ENCODE peak calls at places on chromosomes 5 and 9, in six cellular contexts. Z is mesenchymal stem cell, N is neuronal stem cell, S is IMR-90, C is H9, M is H1. U is an unnamed sample. For H3K27me3, the result is how much of the 10 kb centered on the place peaks cover.

GRCh38 chr9:81595887-81596558 is 93.3 kb downstream of the TLE1 start:
- DNase-seq in Z (no peak), N (no peak), S (no peak), C (peak), M (peak), U (no peak)

GRCh38 chr9:133948138-133948537 is 44.0 kb downstream of the VAV2 start:
- DNase-seq in Z (no peak), N (no peak), S (no peak), C (no peak), M (no peak), U (no peak)

GRCh38 chr9:127155314-127155713 is 32.9 kb upstream of the ANGPTL2 start:
- DNase-seq in Z (no peak), N (no peak), S (no peak), C (peak), M (no peak), U (no peak)

GRCh38 chr5:177552839-177553455 is 1.4 kb downstream of the FAM193B start:
- DNase-seq in Z (peak), N (no peak), S (no peak), C (no peak), M (no peak), U (no peak)

GRCh38 chr9:38142201-38142600 is 73.2 kb upstream of the SHB start:
- DNase-seq in Z (peak), N (no peak), S (peak), C (no peak), M (no peak), U (no peak)

GRCh38 chr5:120538644-120539043 is 74.5 kb downstream of the PRR16 start:
- DNase-seq in Z (peak), N (no peak), S (peak), C (no peak), M (no peak), U (no peak)

GRCh38 chr9:75071530-75072122 is 16.3 kb downstream of the NMRK1 start:
- DNase-seq in Z (no peak), N (no peak), S (no peak), C (peak), M (no peak), U (peak)

GRCh38 chr9:90847971-90848370 is 46.4 kb downstream of the SYK start:
- DNase-seq in Z (no peak), N (no peak), S (no peak), C (no peak), M (no peak), U (no peak)

GRCh38 chr5:9194509-9194908 is 351.4 kb downstream of the SEMA5A start:
- DNase-seq in Z (no peak), N (no peak), S (peak), C (no peak), M (no peak), U (no peak)

GRCh38 chr5:180157866-180158265 is 51.1 kb downstream of the RASGEF1C start:
- DNase-seq in Z (no peak), N (no peak), S (no peak), C (no peak), M (no peak), U (no peak)

GRCh38 chr9:7316458-7316795 is 483.2 kb downstream of the DMAC1 start:
- DNase-seq in Z (no peak), N (no peak), S (no peak), C (no peak), M (no peak), U (no peak)

GRCh38 chr9:108636023-108636422 is 219.8 kb downstream of the ACTL7B start:
- DNase-seq in Z (no peak), N (no peak), S (no peak), C (peak), M (no peak), U (no peak)

GRCh38 chr9:106716820-106717219 is 146.1 kb upstream of the ZNF462 start:
- DNase-seq in Z (no peak), N (no peak), S (peak), C (no peak), M (no peak), U (no peak)

GRCh38 chr9:123390337-123391135 is 34.5 kb downstream of the CRB2 start:
- DNase-seq in Z (no peak), N (no peak), S (no peak), C (no peak), M (no peak), U (no peak)

GRCh38 chr5:154577449-154577848 is 99.4 kb upstream of the HAND1 start:
- DNase-seq in Z (no peak), N (no peak), S (no peak), C (no peak), M (no peak), U (no peak)

GRCh38 chr5:143613329-143613728 is 198.6 kb upstream of the HMHB1 start:
- DNase-seq in Z (no peak), N (no peak), S (no peak), C (no peak), M (no peak), U (no peak)

GRCh38 chr5:16245249-16245648 is 65.7 kb upstream of the MARCHF11 start:
- DNase-seq in Z (no peak), N (no peak), S (no peak), C (no peak), M (no peak), U (no peak)

GRCh38 chr5:150166193-150167162 is at the start of gene CDX1:
- DNase-seq in Z (no peak), N (no peak), S (no peak), C (peak), M (no peak), U (no peak)

GRCh38 chr5:98314262-98314661 is 459.2 kb upstream of the RGMB start:
- DNase-seq in Z (peak), N (no peak), S (peak), C (no peak), M (no peak), U (peak)

GRCh38 chr5:72412283-72413055 is 92.3 kb downstream of the PTCD2 start:
- DNase-seq in Z (no peak), N (no peak), S (peak), C (no peak), M (no peak), U (no peak)

GRCh38 chr5:143534764-143535159 is 131.3 kb upstream of the NR3C1 start:
- DNase-seq in Z (no peak), N (no peak), S (no peak), C (no peak), M (no peak), U (no peak)

GRCh38 chr9:77516781-77517180 is 131.3 kb downstream of the GNA14 start:
- DNase-seq in Z (no peak), N (no peak), S (no peak), C (no peak), M (no peak), U (no peak)

GRCh38 chr5:66223637-66224036 is 79.5 kb downstream of the SREK1 start:
- DNase-seq in Z (no peak), N (no peak), S (no peak), C (no peak), M (no peak), U (peak)

GRCh38 chr5:149959406-149960236 is 937 bp upstream of the SLC26A2 start:
- DNase-seq in Z (peak), N (no peak), S (peak), C (peak), M (no peak), U (no peak)

GRCh38 chr5:150144211-150144801 is 11.3 kb downstream of the PDGFRB start:
- DNase-seq in Z (peak), N (no peak), S (peak), C (no peak), M (no peak), U (no peak)

GRCh38 chr5:1788828-1789227 is 10.8 kb downstream of the MRPL36 start:
- DNase-seq in Z (no peak), N (no peak), S (no peak), C (no peak), M (no peak), U (no peak)

GRCh38 chr5:164336906-164337305 is 831.5 kb downstream of the MAT2B start:
- DNase-seq in Z (peak), N (no peak), S (peak), C (no peak), M (no peak), U (no peak)
- H2AFZ ChIP-seq in Z (no peak), N (no peak), S (no peak), C (no peak), M (no peak), U (no peak)

GRCh38 chr9:27634879-27635278 is 61.6 kb upstream of the C9orf72 start:
- DNase-seq in Z (no peak), N (no peak), S (no peak), C (no peak), M (no peak), U (no peak)
- H3K18ac ChIP-seq in Z (no peak), N (no peak), S (no peak), C (no peak), M (no peak), U (no peak)

GRCh38 chr9:8859416-8859815 is 1059.8 kb upstream of the DMAC1 start:
- DNase-seq in Z (no peak), N (no peak), S (no peak), C (no peak), M (no peak), U (no peak)
- H3K27me3 ChIP-seq in Z (under half), N (under half), S (under half), C (under half), M (under half), U (under half)

DNA sequence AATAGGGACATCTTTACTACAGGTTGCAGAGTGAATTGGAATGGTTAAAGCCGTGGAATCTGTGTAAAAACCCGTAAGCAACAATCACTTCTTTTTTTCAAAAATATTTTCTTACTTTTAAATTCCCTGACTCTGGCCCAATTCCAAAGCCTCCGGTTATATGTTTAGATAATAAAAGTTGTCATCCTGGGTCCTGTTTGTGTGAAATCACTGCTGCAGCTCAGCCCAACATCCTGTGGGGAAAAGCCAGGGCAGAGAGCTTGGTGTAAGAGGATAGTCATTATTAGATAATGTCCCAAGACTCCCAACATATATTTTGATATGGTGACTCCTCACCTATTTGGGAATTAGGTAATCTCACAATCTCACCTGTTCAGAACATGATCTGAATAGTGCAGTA is 586.0 kb upstream of the BRINP1 start:
- DNase-seq in Z (no peak), N (no peak), S (peak), C (no peak), M (no peak), U (no peak)
- H2AFZ ChIP-seq in Z (no peak), N (no peak), S (no peak), C (no peak), M (no peak), U (no peak)

GRCh38 chr9:136821333-136822031 is 13.7 kb downstream of the RABL6 start:
- DNase-seq in Z (peak), N (no peak), S (no peak), C (no peak), M (no peak), U (no peak)
- H3K18ac ChIP-seq in Z (peak), N (peak), S (no peak), C (no peak), M (peak), U (peak)

DNA sequence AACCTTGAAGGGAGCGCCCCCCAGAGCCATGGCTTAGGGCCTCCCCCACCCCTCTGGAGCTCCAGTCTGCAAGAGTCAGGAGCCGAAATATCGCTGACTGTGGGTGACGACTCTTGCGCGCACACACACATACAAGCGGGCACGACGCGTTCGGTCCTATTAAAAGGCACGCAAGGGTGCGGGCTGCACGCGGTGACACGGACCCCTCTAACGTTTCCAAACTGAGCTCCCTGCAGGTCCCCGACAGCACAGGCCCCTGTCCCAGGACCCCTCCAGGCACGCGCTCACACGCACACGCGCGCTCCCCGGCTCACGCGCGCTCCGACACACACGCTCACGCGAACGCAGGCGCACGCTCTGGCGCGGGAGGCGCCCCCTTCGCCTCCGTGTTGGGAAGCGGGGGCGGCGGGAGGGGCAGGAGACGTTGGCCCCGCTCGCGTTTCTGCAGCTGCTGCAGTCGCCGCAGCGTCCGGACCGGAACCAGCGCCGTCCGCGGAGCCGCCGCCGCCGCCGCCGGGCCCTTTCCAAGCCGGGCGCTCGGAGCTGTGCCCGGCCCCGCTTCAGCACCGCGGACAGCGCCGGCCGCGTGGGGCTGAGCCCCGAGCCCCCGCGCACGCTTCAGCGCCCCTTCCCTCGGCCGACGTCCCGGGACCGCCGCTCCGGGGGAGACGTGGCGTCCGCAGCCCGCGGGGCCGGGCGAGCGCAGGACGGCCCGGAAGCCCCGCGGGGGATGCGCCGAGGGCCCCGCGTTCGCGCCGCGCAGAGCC is at the start of gene GRIN1:
- DNase-seq in Z (peak), N (peak), S (no peak), C (peak), M (no peak), U (peak)
- H3K27me3 ChIP-seq in Z (half or more), N (half or more), S (half or more), C (under half), M (half or more), U (under half)

GRCh38 chr9:22143799-22144198 is 134.7 kb upstream of the CDKN2B start:
- DNase-seq in Z (no peak), N (no peak), S (no peak), C (no peak), M (no peak), U (no peak)
- H2AFZ ChIP-seq in Z (no peak), N (no peak), S (no peak), C (no peak), M (no peak), U (no peak)

GRCh38 chr5:126676195-126676624 is 75.5 kb downstream of the PHAX start:
- DNase-seq in Z (peak), N (peak), S (peak), C (peak), M (no peak), U (peak)

GRCh38 chr5:126683912-126684311 is 83.2 kb downstream of the PHAX start:
- DNase-seq in Z (no peak), N (no peak), S (no peak), C (no peak), M (no peak), U (no peak)

GRCh38 chr5:126681970-126682369 is 81.2 kb downstream of the PHAX start:
- DNase-seq in Z (no peak), N (no peak), S (no peak), C (no peak), M (no peak), U (no peak)

GRCh38 chr5:126677101-126677500 is 76.4 kb downstream of the PHAX start:
- DNase-seq in Z (no peak), N (no peak), S (no peak), C (no peak), M (no peak), U (no peak)

GRCh38 chr5:126680215-126680817 is 79.6 kb downstream of the PHAX start:
- DNase-seq in Z (peak), N (no peak), S (peak), C (peak), M (no peak), U (no peak)
- H3K18ac ChIP-seq in Z (no peak), N (no peak), S (no peak), C (no peak), M (peak), U (no peak)

DNA sequence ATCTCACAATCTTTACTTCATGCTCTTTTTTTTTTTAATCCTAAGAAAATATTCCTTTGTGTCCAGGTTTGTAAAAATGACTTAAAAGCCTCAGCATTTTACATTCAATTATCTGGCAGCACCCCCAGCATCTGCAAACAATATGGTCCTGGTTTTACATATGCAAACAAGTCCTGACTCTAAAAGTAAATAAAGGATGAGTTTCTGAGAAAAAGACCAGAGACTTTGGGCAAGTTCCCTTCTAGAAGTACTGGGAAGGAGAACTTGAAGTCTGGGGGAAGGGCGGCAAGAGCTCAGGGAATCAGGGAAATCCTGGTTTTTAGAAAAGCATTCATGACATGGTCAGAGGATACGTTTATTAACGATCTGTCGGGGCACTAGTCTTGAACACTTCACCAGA is 25.8 kb downstream of the COL23A1 start:
- DNase-seq in Z (no peak), N (no peak), S (no peak), C (no peak), M (no peak), U (no peak)
- H3K27me3 ChIP-seq in Z (under half), N (under half), S (under half), C (under half), M (under half), U (under half)

U was measured in trophoblast cell.